ENCODE peak calls at places on chromosomes 1 and 21, in six cellular contexts. Z is IMR-90, A is trophoblast cell, W is H9, P is mesenchymal stem cell, Y is neuronal stem cell. V is an unnamed sample.

GRCh38 chr1:18943162-18943561 is 13.3 kb downstream of the IFFO2 start:
- DNase-seq in Z (no peak), A (no peak), W (no peak), P (no peak), Y (no peak), V (no peak)

GRCh38 chr1:35544976-35545375 is 12.2 kb downstream of the KIAA0319L start:
- DNase-seq in Z (peak; percentile 45), A (peak; percentile 62), W (peak; percentile 76), P (peak; percentile 67), Y (no peak), V (peak; percentile 90)

GRCh38 chr1:218364028-218364710 is 19.0 kb downstream of the TGFB2 start:
- DNase-seq in Z (peak; percentile 46), A (no peak), W (no peak), P (no peak), Y (no peak), V (no peak)

GRCh38 chr1:211492511-211493132 is 660 bp upstream of the RD3 start:
- DNase-seq in Z (no peak), A (no peak), W (no peak), P (no peak), Y (no peak), V (no peak)

GRCh38 chr21:27759820-27760219 is 792.9 kb upstream of the ADAMTS5 start:
- DNase-seq in Z (no peak), A (peak; percentile 8), W (peak; percentile 24), P (no peak), Y (no peak), V (peak; percentile 27)

GRCh38 chr1:170790175-170790574 is 126.2 kb downstream of the PRRX1 start:
- DNase-seq in Z (no peak), A (no peak), W (no peak), P (no peak), Y (no peak), V (peak; percentile 41)

GRCh38 chr1:201721131-201722049 is 107.6 kb upstream of the IPO9 start:
- DNase-seq in Z (peak; percentile 83), A (peak; percentile 28), W (no peak), P (peak; percentile 98), Y (no peak), V (peak; percentile 61)

GRCh38 chr1:112985123-112985522 is 29.1 kb upstream of the SLC16A1 start:
- DNase-seq in Z (no peak), A (no peak), W (no peak), P (no peak), Y (no peak), V (no peak)

GRCh38 chr1:23864801-23865542 is 3.1 kb downstream of the FUCA1 start:
- DNase-seq in Z (no peak), A (no peak), W (no peak), P (no peak), Y (no peak), V (no peak)

GRCh38 chr1:156247460-156248322 is at the start of gene PAQR6:
- DNase-seq in Z (no peak), A (no peak), W (peak; percentile 61), P (no peak), Y (peak; percentile 26), V (no peak)

GRCh38 chr1:64539808-64540207 is 69.9 kb downstream of the CACHD1 start:
- DNase-seq in Z (peak; percentile 35), A (no peak), W (no peak), P (no peak), Y (no peak), V (no peak)

GRCh38 chr1:82465024-82465423 is 664.3 kb downstream of the ADGRL2 start:
- DNase-seq in Z (no peak), A (no peak), W (no peak), P (no peak), Y (no peak), V (no peak)

GRCh38 chr1:108862017-108862610 is 5.2 kb upstream of the AKNAD1 start:
- DNase-seq in Z (no peak), A (no peak), W (no peak), P (no peak), Y (no peak), V (peak; percentile 11)

GRCh38 chr1:29793101-29793546 is 556.8 kb downstream of the PTPRU start:
- DNase-seq in Z (peak; percentile 72), A (peak; percentile 82), W (peak; percentile 90), P (peak; percentile 65), Y (peak; percentile 89), V (peak; percentile 94)

GRCh38 chr21:36117276-36117675 is 17.6 kb upstream of the CBR3 start:
- DNase-seq in Z (no peak), A (peak; percentile 98), W (no peak), P (no peak), Y (no peak), V (no peak)

GRCh38 chr1:226610671-226611070 is 62.1 kb downstream of the STUM start:
- DNase-seq in Z (no peak), A (no peak), W (no peak), P (no peak), Y (no peak), V (no peak)

GRCh38 chr1:30744060-30744756 is 13.4 kb downstream of the LAPTM5 start:
- DNase-seq in Z (peak; percentile 73), A (peak; percentile 77), W (no peak), P (peak; percentile 17), Y (no peak), V (no peak)

GRCh38 chr1:111938536-111938935 is 50.9 kb downstream of the KCND3 start:
- DNase-seq in Z (no peak), A (no peak), W (no peak), P (no peak), Y (no peak), V (no peak)

DNA sequence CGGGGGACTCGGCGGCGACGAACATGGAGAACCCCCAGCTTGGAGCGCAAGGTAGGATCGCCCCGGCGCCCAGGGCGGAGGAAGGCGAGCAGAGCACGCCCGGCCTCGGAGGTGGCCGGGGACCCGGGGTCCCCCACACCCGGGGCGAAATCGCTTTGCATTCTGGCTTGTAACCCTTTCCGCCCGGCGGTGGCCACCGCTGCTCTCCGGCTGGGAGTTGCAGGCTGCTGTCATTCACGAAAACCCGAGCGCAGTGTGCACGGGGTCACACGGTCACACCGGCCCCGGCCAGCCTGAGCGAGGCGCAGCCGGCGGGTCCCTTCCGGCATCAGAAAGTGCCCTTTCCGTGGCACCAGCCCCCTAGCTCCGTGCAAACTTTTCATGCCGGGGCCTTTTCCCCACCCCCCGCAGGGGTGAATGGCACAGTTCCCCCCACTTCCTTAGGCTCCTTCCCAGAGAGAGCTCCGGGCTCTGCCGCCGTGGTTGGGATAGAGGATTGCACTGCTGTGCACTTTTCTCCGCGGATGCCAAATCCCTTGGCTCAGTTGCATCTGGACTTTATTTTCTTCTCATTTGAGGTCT is 779 bp downstream of the KAZN start:
- DNase-seq in Z (no peak), A (peak; percentile 10), W (peak; percentile 43), P (no peak), Y (peak; percentile 48), V (peak; percentile 60)
- H3K4ac ChIP-seq in Z (no peak overlapping the region), A (peak overlapping the region; percentile 41), W (no peak overlapping the region), P (no peak overlapping the region), Y (no peak overlapping the region), V (peak overlapping the region; percentile 50)

GRCh38 chr21:44932366-44933181 is 7.3 kb upstream of the SLX9 start:
- DNase-seq in Z (no peak), A (no peak), W (no peak), P (peak; percentile 22), Y (no peak), V (no peak)
- H3K4me1 ChIP-seq in Z (peaks cover 22% of the 10 kb centered on the region), A (peaks cover 11% of the 10 kb centered on the region), W (no peaks in the 10 kb centered on the region), P (peaks cover 42% of the 10 kb centered on the region), Y (peaks cover 18% of the 10 kb centered on the region), V (peaks cover 6% of the 10 kb centered on the region)

DNA sequence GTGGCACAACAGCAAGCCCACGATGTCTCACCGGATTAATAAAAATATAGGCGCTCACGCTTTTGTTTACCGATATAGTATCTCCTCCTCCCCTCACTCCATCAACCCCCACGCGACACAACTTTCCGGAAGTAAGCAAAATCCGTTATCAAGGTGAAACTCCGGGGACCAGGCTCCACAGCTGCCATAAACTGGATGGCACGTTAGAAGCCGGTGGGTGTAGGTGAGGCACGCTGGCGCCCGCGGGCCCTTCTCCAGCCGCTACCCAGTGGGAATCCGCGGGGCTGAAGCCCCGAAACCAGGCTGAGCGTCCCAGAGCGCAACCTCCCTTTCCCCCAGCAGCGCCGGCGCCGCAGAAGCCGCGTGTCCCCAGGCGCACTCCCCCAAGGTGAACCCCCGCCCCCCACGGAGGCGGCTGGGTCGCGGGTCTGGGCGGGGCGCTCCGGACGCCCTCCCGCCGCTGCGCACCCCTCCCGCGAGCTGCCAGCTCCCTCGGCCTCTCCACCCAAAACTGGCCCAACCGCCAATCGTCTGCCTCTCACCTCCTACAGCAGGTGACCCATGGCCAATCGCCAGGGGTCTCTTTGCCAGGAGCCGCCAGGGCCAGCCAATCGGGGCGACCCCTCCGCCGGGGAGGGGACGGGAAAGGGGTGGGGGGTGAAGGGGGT is 112.4 kb downstream of the OSBPL9 start:
- DNase-seq in Z (peak; percentile 83), A (peak; percentile 84), W (peak; percentile 98), P (peak; percentile 90), Y (peak; percentile 89), V (peak; percentile 97)
- H3K4ac ChIP-seq in Z (peak overlapping the region; percentile 74), A (peak overlapping the region; percentile 44), W (no peak overlapping the region), P (no peak overlapping the region), Y (no peak overlapping the region), V (peak overlapping the region; percentile 75)

DNA sequence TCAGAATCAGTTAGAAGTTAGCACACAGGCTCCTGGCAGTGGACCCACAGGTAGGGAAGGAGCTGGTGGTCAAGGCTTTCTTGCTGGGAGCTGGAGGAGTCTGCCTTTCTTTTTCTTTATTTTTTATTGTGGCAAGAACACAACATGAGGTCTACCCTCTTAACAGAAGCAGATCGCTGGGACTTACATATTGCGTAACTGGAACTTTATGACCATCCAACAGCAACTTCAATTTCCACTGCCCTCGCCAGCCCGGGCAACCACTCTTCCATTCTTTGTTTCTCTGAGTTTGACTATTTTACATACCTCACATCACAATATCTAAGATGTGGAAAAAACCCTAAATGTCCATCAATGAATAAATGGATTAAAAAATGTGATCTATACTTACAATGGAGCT is 147.8 kb upstream of the AJAP1 start:
- DNase-seq in Z (no peak), A (no peak), W (no peak), P (no peak), Y (no peak), V (no peak)
- H3K4me1 ChIP-seq in Z (no peaks in the 10 kb centered on the region), A (no peaks in the 10 kb centered on the region), W (no peaks in the 10 kb centered on the region), P (no peaks in the 10 kb centered on the region), Y (no peaks in the 10 kb centered on the region), V (no peaks in the 10 kb centered on the region)

DNA sequence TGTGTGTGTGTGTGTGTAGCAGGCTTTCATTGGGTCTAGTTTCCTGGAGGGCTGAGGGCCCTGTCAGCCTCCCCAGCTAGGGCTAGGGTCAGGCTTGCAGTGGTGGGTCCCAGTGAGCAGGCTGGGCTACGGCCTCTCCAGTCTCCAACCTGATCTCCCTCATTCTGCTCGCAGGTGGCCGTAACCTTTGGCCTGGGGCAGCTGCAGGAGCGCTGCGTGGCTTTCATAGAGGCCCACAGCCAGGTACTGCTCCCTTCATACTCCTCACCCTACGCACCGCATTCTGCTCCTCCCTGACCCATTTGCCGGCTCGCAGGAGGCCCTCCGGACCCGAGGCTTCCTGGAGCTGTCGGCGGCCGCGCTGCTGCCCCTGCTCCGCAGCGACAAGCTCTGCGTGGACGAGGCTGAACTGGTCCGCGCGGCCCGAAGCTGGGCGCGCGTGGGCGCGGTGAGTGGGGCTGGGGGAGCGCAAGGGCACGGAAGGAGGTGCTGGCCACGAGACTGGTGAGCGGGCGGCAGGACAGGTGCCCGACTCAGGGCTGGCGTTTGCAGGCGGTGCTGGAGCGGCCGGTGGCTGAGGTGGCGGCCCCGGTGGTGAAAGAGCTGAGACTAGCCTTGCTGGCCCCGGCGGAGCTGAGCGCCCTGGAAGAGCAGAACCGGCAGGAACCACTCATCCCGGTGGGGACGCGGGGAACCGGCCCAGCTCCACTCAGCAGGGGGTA is 4.7 kb downstream of the BTBD19 start:
- DNase-seq in Z (no peak), A (peak; percentile 58), W (peak; percentile 57), P (peak; percentile 55), Y (no peak), V (no peak)
- H3K4ac ChIP-seq in Z (peak overlapping the region; percentile 81), A (peak overlapping the region; percentile 20), W (no peak overlapping the region), P (peak overlapping the region; percentile 59), Y (peak overlapping the region; percentile 81), V (no peak overlapping the region)